ENCODE peak calls at places on chromosome 6, in six cellular contexts. N, T, P, S, G and F are unnamed samples.

GRCh38 chr6:31513456-31514165 is 15.2 kb upstream of the MCCD1 start:
- DNase-seq in N (no peak), T (no peak), P (no peak), S (no peak), G (no peak), F (no peak)

GRCh38 chr6:132932566-132932965 is 118.2 kb downstream of the RPS12 start:
- DNase-seq in N (no peak), T (no peak), P (no peak), S (no peak), G (no peak), F (no peak)

GRCh38 chr6:132537145-132537544 is 932 bp upstream of the TAAR9 start:
- DNase-seq in N (no peak), T (no peak), P (no peak), S (no peak), G (no peak), F (no peak)

GRCh38 chr6:142567476-142567875 is 265.7 kb downstream of the ADGRG6 start:
- DNase-seq in N (no peak), T (no peak), P (no peak), S (no peak), G (no peak), F (no peak)

GRCh38 chr6:128164254-128164653 is 263.4 kb upstream of the THEMIS start:
- DNase-seq in N (no peak), T (no peak), P (no peak), S (no peak), G (no peak), F (no peak)

GRCh38 chr6:37082390-37082789 is 76.9 kb downstream of the FGD2 start:
- DNase-seq in N (no peak), T (no peak), P (no peak), S (no peak), G (no peak), F (no peak)

GRCh38 chr6:5076931-5077330 is 8.2 kb upstream of the PPP1R3G start:
- DNase-seq in N (no peak), T (no peak), P (no peak), S (peak; percentile 69), G (no peak), F (no peak)

GRCh38 chr6:116370717-116371383 is at the start of gene DSE:
- DNase-seq in N (peak; percentile 87), T (peak; percentile 85), P (peak; percentile 87), S (peak; percentile 89), G (peak; percentile 85), F (peak; percentile 81)

GRCh38 chr6:108157972-108158441 is 7.8 kb upstream of the NR2E1 start:
- DNase-seq in N (peak; percentile 48), T (no peak), P (no peak), S (no peak), G (no peak), F (no peak)

DNA sequence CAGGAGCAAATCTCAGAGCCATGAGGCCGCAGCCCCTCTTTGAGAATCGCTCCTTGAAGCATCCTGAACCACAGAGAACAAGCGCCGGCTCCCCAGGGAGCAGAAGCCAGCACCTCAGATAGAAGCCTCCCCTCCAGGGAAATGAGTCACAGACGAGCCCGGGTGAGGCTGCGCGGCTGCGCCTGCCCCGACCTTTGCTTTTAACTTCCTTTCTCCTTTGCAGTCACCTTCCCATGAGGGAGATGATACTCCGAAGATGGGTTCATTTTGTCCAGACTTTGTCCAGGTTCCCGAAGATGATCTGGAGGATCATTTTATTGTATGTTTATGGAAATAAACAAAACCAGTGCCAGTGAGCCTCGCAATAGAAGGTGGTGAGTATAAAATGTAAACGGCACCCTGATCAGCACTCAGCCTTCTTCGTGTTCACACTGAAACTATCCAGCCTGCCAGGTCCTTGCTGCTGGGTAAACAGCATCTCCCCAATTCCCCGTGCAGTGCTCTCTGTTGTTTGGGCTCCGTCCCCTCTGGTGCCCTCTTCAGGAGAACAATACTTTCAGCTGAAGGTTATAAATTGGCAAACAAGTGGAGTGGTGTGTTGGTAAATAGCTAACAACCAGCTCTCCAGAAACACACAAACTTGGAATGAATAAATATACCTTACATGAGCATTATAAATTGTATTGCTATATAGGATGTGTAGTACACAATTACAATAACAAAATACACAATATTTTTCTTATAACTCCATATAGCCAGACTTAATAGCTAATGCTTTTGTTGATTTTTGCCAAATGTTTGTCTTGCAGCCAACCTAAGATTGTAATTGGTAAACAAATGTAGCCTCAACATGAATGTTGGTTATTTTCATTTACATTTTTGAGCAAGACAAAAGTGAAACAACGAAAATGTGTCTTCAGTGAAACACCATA is 41.4 kb upstream of the TMEM181 start:
- DNase-seq in N (peak; percentile 81), T (peak; percentile 38), P (peak; percentile 52), S (no peak), G (no peak), F (no peak)
- TF ChIP-seq CTCF in N (peak; percentile 40), T (peak; percentile 68), P (peak; percentile 55), S (peak; percentile 71), G (peak; percentile 45), F (peak; percentile 65)

GRCh38 chr6:14283600-14284235 is 166.1 kb downstream of the CD83 start:
- DNase-seq in N (no peak), T (no peak), P (no peak), S (no peak), G (no peak), F (no peak)
- TF ChIP-seq CTCF in N (no peak), T (peak; percentile 48), P (no peak), S (peak; percentile 41), G (no peak), F (peak; percentile 38)

GRCh38 chr6:558089-558488 is 98.8 kb downstream of the HUS1B start:
- DNase-seq in N (peak; percentile 20), T (no peak), P (no peak), S (no peak), G (no peak), F (no peak)
- TF ChIP-seq CTCF in N (no peak), T (no peak), P (no peak), S (peak; percentile 53), G (no peak), F (peak; percentile 43)

DNA sequence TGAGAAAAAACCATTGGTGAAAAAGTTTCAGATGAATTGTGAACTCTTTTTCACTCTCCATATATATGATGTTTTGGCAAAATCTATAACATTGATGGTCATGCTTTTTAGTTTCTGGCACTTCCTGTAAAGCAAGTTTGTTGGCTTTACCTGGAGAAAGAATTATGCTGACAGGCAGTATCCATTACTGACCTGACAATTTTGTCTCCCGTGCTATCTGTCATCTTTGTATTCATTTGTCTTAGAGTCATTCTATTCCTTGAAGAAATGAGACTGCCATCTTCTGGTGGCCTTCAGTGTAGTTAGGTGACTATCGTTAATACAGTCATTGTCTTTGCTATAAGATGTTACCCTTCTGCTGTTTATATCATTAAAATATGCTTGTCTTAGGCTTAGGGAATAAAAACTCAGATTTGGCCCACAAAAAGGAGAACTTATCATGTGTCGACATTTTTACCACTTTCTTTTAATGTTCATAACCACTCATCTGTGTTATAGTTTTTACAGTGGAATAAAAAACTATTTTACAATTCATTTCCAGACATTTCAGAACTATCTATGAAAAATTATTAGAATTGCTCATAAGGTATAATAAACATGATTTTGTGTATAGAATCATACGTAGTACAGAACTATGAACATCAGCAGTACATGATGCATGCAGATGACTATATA is 707.0 kb downstream of the EPM2A start:
- DNase-seq in N (peak; percentile 33), T (no peak), P (no peak), S (no peak), G (no peak), F (no peak)
- TF ChIP-seq CTCF in N (peak; percentile 12), T (peak; percentile 64), P (no peak), S (peak; percentile 69), G (peak; percentile 21), F (peak; percentile 70)

GRCh38 chr6:125974214-125974866 is 12.0 kb upstream of the TRMT11 start:
- DNase-seq in N (peak; percentile 44), T (no peak), P (no peak), S (no peak), G (no peak), F (no peak)
- TF ChIP-seq CTCF in N (peak; percentile 2), T (peak; percentile 74), P (peak; percentile 58), S (peak; percentile 69), G (peak; percentile 37), F (peak; percentile 75)

GRCh38 chr6:52284460-52285173 is at the start of gene MCM3:
- DNase-seq in N (peak; percentile 97), T (peak; percentile 99), P (peak; percentile 98), S (peak; percentile 99), G (peak; percentile 89), F (peak; percentile 97)
- TF ChIP-seq CTCF in N (no peak), T (no peak), P (peak; percentile 40), S (no peak), G (peak; percentile 10), F (no peak)

DNA sequence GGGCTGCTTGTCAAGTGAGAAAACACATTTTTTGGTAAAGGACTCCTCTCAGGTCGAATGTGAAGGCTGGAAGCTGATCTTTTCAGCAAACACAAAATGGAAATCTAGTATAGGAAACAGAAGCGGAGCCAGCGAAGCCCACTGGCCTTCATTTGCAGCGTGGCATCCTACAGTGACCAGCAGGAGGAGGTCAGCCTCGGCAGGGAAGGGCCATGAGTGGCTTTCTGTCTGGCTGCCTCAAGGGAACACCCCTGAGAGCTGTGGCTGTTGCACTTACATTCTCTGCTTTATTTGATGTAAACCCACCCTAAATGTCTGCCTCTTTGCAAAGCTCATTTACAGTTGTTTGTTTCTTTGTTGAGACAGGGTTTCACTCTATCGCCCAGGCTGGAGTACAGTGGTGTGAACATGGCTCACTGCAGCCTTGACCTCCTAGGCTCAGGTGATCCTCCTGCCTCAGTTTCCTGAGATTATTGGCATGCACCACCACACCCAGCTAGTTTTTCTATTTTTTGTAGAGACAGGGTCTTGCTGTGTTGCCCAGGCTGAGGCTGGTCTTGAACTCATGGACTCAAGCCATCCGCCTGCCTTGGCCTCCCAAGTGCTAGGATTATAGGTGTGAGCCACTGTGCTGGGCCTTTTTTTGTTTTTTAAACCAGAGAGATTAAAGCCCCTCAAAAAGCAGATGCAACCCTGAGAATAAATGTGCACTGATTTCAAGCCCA is 322.0 kb upstream of the SOX4 start:
- DNase-seq in N (no peak), T (no peak), P (no peak), S (no peak), G (no peak), F (no peak)
- TF ChIP-seq CTCF in N (no peak), T (no peak), P (no peak), S (no peak), G (no peak), F (peak; percentile 44)